ENCODE peak calls at places on chromosomes 1 and 21, in four cellular contexts. P, D, F and B are unnamed samples.

GRCh38 chr1:90724361-90724760 is 7.3 kb upstream of the BARHL2 start:
- DNase-seq in D (no peak), F (no peak), P (no peak), B (no peak)

GRCh38 chr1:246947255-246947654 is 15.5 kb upstream of the AHCTF1 start:
- DNase-seq in F (peak; percentile 92), P (no peak), D (no peak), B (no peak)

GRCh38 chr1:238281418-238281817 is 390.7 kb upstream of the ZP4 start:
- DNase-seq in F (no peak), D (no peak), P (no peak), B (no peak)

GRCh38 chr1:28062806-28063205 is 25.6 kb downstream of the EYA3 start:
- DNase-seq in F (no peak), P (no peak), D (no peak), B (no peak)

GRCh38 chr21:8990326-8991087 is 1530.9 kb upstream of the TPTE start:
- DNase-seq in D (no peak), F (peak; percentile 94), P (no peak), B (no peak)

GRCh38 chr1:239550178-239550577 is 163.8 kb downstream of the CHRM3 start:
- DNase-seq in D (no peak), F (no peak), P (no peak), B (no peak)

GRCh38 chr1:183149273-183149672 is 36.8 kb upstream of the LAMC2 start:
- DNase-seq in P (no peak), D (no peak), F (no peak), B (no peak)

GRCh38 chr21:41677671-41678015 is 89.2 kb downstream of the RIPK4 start:
- DNase-seq in P (peak; percentile 82), D (no peak), F (no peak), B (no peak)

GRCh38 chr1:24970399-24970753 is 40.3 kb upstream of the RUNX3 start:
- DNase-seq in P (no peak), F (peak; percentile 28), D (peak; percentile 52), B (peak; percentile 48)

GRCh38 chr1:202571719-202572339 is 138.4 kb downstream of the SYT2 start:
- DNase-seq in D (peak; percentile 44), F (peak; percentile 26), P (peak; percentile 42), B (peak; percentile 72)

GRCh38 chr1:214416417-214417212 is 134.8 kb downstream of the PTPN14 start:
- DNase-seq in D (no peak), P (no peak), F (no peak), B (no peak)

GRCh38 chr1:109454497-109455133 is 11.7 kb upstream of the SYPL2 start:
- DNase-seq in D (no peak), F (no peak), P (no peak), B (no peak)

GRCh38 chr1:110593905-110594304 is 12.3 kb downstream of the KCNA2 start:
- DNase-seq in F (no peak), D (no peak), P (no peak), B (no peak)

GRCh38 chr21:46126321-46127238 is 28.7 kb downstream of the COL6A2 start:
- DNase-seq in P (no peak), F (no peak), D (peak; percentile 8), B (no peak)

GRCh38 chr21:46127239-46128105 is 27.9 kb downstream of the FTCD start:
- DNase-seq in P (no peak), D (peak; percentile 9), F (no peak), B (no peak)

GRCh38 chr21:46124926-46125845 is 27.3 kb downstream of the COL6A2 start:
- DNase-seq in D (peak; percentile 5), F (no peak), P (no peak), B (no peak)

GRCh38 chr21:46124083-46124925 is 26.4 kb downstream of the COL6A2 start:
- DNase-seq in D (peak; percentile 7), P (no peak), F (no peak), B (no peak)

DNA sequence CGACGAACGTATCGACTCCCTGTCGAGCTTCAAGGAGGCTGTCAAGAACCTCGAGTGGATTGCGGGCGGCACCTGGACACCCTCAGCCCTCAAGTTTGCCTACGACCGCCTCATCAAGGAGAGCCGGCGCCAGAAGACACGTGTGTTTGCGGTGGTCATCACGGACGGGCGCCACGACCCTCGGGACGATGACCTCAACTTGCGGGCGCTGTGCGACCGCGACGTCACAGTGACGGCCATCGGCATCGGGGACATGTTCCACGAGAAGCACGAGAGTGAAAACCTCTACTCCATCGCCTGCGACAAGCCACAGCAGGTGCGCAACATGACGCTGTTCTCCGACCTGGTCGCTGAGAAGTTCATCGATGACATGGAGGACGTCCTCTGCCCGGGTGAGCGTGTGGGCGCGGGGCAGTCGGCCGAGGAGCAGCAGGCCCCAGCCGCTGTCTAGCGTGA is 28.0 kb downstream of the COL6A2 start:
- DNase-seq in F (no peak), D (peak; percentile 5), P (no peak), B (no peak)
- TF ChIP-seq HMGXB4 in F (no peak), D (no peak), P (no peak), B (no peak)

GRCh38 chr21:39175665-39176064 is 7.6 kb downstream of the PSMG1 start:
- DNase-seq in D (no peak), P (no peak), F (no peak), B (no peak)
- TF ChIP-seq HMGXB4 in D (no peak), P (no peak), F (no peak), B (no peak)

GRCh38 chr1:85202864-85203255 is 2.0 kb upstream of the SYDE2 start:
- DNase-seq in P (no peak), D (no peak), F (no peak), B (no peak)

GRCh38 chr1:85200870-85201339 is at the start of gene SYDE2:
- DNase-seq in P (peak; percentile 75), F (peak; percentile 67), D (peak; percentile 77), B (peak; percentile 95)

GRCh38 chr1:85200367-85200869 is 398 bp downstream of the SYDE2 start:
- DNase-seq in P (peak; percentile 28), F (peak; percentile 15), D (peak; percentile 45), B (no peak)

GRCh38 chr1:85202092-85202863 is 1.5 kb upstream of the SYDE2 start:
- DNase-seq in P (no peak), F (no peak), D (no peak), B (no peak)

DNA sequence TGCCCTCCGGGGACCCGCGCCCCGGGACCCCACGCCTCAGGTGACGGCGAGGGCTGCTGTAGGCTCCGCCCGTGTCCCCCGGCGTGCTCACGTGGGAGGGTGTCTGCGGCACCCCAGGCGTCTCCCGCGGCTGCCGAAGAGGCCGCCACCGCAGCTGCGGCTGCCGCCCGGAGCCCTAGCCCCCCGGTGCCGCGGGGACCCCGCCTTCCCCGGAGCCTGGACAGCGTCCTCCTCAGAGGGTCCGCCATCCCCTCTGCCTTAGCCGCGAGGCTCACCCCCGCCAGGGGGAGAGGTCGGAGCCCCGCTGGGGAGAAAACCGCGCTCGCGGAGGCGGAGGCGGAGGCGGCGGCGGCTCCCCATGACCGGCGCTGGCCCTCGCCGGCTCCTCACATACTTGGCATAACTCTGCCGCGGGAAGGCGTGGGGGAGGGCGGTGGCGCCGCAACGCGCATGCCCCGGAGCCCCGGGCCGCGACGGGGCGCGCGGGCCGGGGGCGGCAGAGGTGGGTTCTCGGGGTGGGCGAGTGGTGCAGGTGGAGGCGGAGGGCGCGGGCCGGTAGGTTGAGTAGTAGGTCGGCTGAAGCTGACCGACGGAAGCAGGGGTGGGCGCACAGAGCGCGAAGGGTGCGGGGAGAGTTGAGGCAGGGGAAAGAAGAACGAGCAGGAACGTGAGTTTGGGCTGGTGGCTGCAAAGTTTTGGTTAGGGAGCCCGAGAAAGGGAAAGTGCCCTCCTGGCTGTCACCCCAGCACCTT is 700 bp upstream of the SYDE2 start:
- DNase-seq in F (peak; percentile 52), D (peak; percentile 89), P (peak; percentile 58), B (peak; percentile 76)
- TF ChIP-seq HMGXB4 in F (peak; percentile 62), D (peak; percentile 85), P (no peak), B (peak; percentile 70)

GRCh38 chr1:11970441-11971185 is 9.6 kb upstream of the MFN2 start:
- DNase-seq in P (no peak), D (no peak), F (no peak), B (no peak)

GRCh38 chr1:11963622-11964021 is 16.6 kb upstream of the MFN2 start:
- DNase-seq in F (no peak), P (no peak), D (no peak), B (no peak)

GRCh38 chr1:11961230-11961629 is 19.0 kb upstream of the MFN2 start:
- DNase-seq in P (no peak), F (peak; percentile 42), D (no peak), B (no peak)

GRCh38 chr1:11964656-11965055 is 15.6 kb upstream of the MFN2 start:
- DNase-seq in D (no peak), P (no peak), F (no peak), B (no peak)

GRCh38 chr1:11967028-11967547 is 13.2 kb upstream of the MFN2 start:
- DNase-seq in D (peak; percentile 78), F (peak; percentile 89), P (peak; percentile 82), B (peak; percentile 63)
- TF ChIP-seq HMGXB4 in D (no peak), F (peak; percentile 73), P (no peak), B (no peak)

DNA sequence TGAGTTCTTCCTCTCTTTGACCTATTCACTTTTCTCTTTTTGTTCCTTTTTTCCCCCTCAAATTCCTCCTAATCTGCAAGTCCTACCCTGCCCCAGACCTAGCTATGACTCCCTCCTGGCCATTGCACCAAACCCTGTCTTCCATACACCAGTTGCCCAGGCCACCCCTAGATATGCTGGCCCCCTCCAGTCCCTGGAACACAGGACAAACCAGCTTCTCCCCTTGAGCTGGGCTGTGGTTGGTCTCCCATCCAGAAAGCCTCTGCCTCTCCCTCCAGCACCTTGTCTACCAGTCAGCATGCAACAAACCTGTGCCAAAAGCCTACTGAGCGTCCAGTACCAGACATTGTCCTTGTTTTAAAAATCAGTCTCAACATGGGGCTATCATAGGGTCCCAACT is 59.4 kb downstream of the ELK4 start:
- DNase-seq in F (no peak), P (no peak), D (no peak), B (no peak)
- TF ChIP-seq HMGXB4 in F (no peak), P (no peak), D (no peak), B (no peak)

GRCh38 chr1:143611159-143611558 is 360.6 kb downstream of the FAM72C start:
- DNase-seq in D (no peak), F (no peak), P (peak; percentile 11), B (peak; percentile 12)
- TF ChIP-seq HMGXB4 in D (no peak), F (no peak), P (no peak), B (no peak)

DNA sequence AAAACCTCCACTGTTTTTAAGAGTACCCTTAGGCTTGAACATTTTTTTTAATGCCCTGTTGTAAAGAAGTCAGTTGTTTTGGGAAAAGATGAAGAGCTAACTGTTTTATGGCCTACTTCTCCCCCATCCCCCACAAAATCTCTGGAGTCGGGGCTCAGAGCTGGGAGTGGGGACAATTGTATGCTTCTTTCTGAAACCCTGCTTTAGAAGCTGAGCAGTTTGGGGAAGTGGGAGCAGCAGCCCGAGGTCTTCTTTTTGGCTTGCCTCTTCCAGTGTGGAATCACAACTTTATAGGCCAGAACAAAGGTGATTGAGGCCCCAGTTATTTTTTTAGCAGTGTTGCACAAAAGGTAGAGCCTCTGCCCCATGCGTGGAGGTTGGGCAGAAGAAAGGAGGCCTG is 25.2 kb downstream of the PPP2R5A start:
- DNase-seq in F (no peak), P (no peak), D (no peak), B (no peak)
- TF ChIP-seq HMGXB4 in F (no peak), P (no peak), D (no peak), B (no peak)